ENCODE peak calls at places on chromosomes 2 and 18, in ten cellular contexts. R, L, N, K, M, J, A, U, Q and D are unnamed samples. For H3K4me1, the result is how much of the 10 kb centered on the place peaks cover.

GRCh38 chr2:226190479-226191252 is 609.0 kb downstream of the IRS1 start:
- DNase-seq in A (peak), Q (no peak), U (no peak), J (no peak), K (peak), M (no peak), N (no peak), R (peak), L (no peak), D (no peak)

GRCh38 chr18:47926101-47926850 is 4.2 kb downstream of the SMAD2 start:
- DNase-seq in M (no peak), N (no peak), Q (no peak), J (no peak), R (no peak), A (no peak), L (no peak), K (no peak), U (no peak), D (no peak)

GRCh38 chr2:146894514-146894913 is 950.3 kb upstream of the ACVR2A start:
- DNase-seq in K (no peak), U (no peak), N (no peak), L (no peak), A (no peak), M (no peak), Q (no peak), J (no peak), R (no peak), D (no peak)

GRCh38 chr2:214069254-214069653 is 341.6 kb upstream of the VWC2L start:
- DNase-seq in N (peak), Q (no peak), J (no peak), U (no peak), K (peak), A (peak), L (no peak), R (peak), M (no peak), D (no peak)

GRCh38 chr2:113720167-113720566 is 36.3 kb downstream of the SLC35F5 start:
- DNase-seq in M (no peak), R (peak), Q (no peak), K (peak), J (no peak), L (peak), N (no peak), A (peak), U (peak), D (no peak)

GRCh38 chr2:191441761-191442160 is 196.6 kb downstream of the MYO1B start:
- DNase-seq in R (no peak), A (no peak), K (peak), J (peak), M (no peak), L (no peak), N (no peak), Q (no peak), U (no peak), D (no peak)

GRCh38 chr2:167508709-167509108 is 620.4 kb downstream of the XIRP2 start:
- DNase-seq in A (no peak), U (no peak), Q (no peak), N (no peak), K (no peak), J (no peak), M (no peak), R (peak), L (no peak), D (no peak)

GRCh38 chr2:63899639-63900038 is 57.9 kb downstream of the UGP2 start:
- DNase-seq in J (no peak), U (no peak), L (no peak), Q (no peak), R (no peak), M (no peak), K (no peak), N (no peak), A (no peak), D (no peak)

GRCh38 chr18:75106746-75107145 is 102.2 kb downstream of the PTGR3 start:
- DNase-seq in N (no peak), A (no peak), U (no peak), Q (no peak), R (no peak), K (no peak), M (no peak), L (no peak), J (no peak), D (no peak)

GRCh38 chr2:70145851-70146739 is 44.7 kb downstream of the C2orf42 start:
- DNase-seq in M (no peak), R (no peak), N (peak), A (no peak), J (no peak), Q (no peak), L (no peak), U (no peak), K (no peak), D (no peak)

GRCh38 chr2:28643324-28643723 is 108.3 kb upstream of the PPP1CB start:
- DNase-seq in K (no peak), N (peak), R (peak), J (no peak), U (no peak), Q (no peak), A (no peak), M (no peak), L (no peak), D (no peak)

GRCh38 chr18:3448845-3449701 is 899 bp upstream of the TGIF1 start:
- DNase-seq in N (peak), K (peak), A (peak), L (peak), M (peak), Q (peak), U (peak), R (peak), J (peak), D (no peak)

GRCh38 chr18:55588001-55588875 is at the start of gene TCF4:
- DNase-seq in J (peak), K (peak), N (peak), A (peak), R (peak), U (peak), L (peak), M (no peak), Q (no peak), D (no peak)

GRCh38 chr2:88350641-88351601 is 101.6 kb downstream of the FOXI3 start:
- DNase-seq in U (peak), N (peak), J (peak), M (no peak), Q (no peak), L (peak), R (peak), K (peak), A (peak), D (peak)

GRCh38 chr18:2147424-2147823 is 423.9 kb downstream of the METTL4 start:
- DNase-seq in A (no peak), R (peak), L (no peak), N (no peak), Q (no peak), J (no peak), K (no peak), M (no peak), U (no peak), D (no peak)

GRCh38 chr2:100568989-100569388 is 6.2 kb downstream of the PDCL3 start:
- DNase-seq in N (no peak), M (no peak), U (no peak), L (no peak), A (no peak), K (no peak), R (no peak), Q (no peak), J (no peak), D (no peak)

GRCh38 chr2:188142636-188143035 is 149.0 kb upstream of the GULP1 start:
- DNase-seq in J (no peak), A (peak), N (peak), L (no peak), Q (no peak), R (peak), U (no peak), M (no peak), K (peak), D (no peak)

GRCh38 chr2:68828887-68829708 is 42.1 kb downstream of the BMP10 start:
- DNase-seq in L (peak), N (peak), U (peak), K (peak), A (peak), J (peak), M (no peak), Q (peak), R (peak), D (no peak)

GRCh38 chr2:196407675-196408265 is 231.7 kb upstream of the CCDC150 start:
- DNase-seq in M (no peak), A (no peak), L (no peak), R (no peak), U (no peak), J (no peak), Q (no peak), N (no peak), K (no peak), D (no peak)

GRCh38 chr18:49340446-49340845 is 120.0 kb downstream of the DYM start:
- DNase-seq in K (peak), M (no peak), R (peak), U (no peak), Q (no peak), J (no peak), N (peak), A (no peak), L (no peak), D (no peak)

GRCh38 chr18:22167471-22168151 is 1.8 kb upstream of the GATA6 start:
- DNase-seq in R (no peak), M (no peak), K (no peak), Q (no peak), L (no peak), J (peak), U (no peak), A (peak), N (no peak), D (no peak)

GRCh38 chr18:23259701-23260661 is 124.7 kb downstream of the CABLES1 start:
- DNase-seq in K (peak), N (peak), U (peak), A (no peak), Q (peak), L (no peak), J (peak), R (peak), M (no peak), D (no peak)

DNA sequence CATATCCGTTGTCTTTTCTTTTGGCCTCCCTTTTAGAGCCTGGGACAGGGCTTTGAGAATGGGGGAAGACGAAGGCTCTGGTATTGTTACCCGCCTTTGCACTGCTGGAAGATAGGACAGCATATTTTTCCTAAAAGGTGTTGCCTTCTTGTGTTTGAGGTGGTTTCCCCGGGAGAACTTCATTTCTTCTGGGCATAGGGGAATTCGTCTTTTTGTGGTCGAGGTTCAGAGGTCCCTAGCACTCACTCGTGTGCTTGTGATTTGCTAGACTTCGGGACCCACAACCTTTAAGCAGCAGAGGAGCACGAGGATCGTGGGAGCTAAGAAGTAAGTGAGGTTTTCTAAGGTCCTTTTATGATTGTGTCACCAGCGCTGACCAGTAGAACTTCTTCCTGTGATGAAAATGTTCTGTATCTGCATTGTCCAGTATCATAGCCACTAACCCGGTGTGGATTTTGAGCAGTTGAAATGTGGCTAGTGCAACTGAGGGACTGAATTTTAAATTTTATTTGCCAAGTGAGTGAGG is 611 bp downstream of the ZNF512 start:
- DNase-seq in R (no peak), Q (no peak), K (peak), U (peak), L (no peak), A (no peak), M (no peak), N (no peak), J (no peak), D (no peak)
- H3K4me1 ChIP-seq in R (under half), Q (under half), K (under half), U (under half), L (under half), A (under half), M (under half), N (under half), J (under half), D (under half)

GRCh38 chr2:10281891-10282290 is 20.8 kb upstream of the HPCAL1 start:
- DNase-seq in K (no peak), N (no peak), A (no peak), M (no peak), Q (no peak), R (no peak), L (no peak), U (no peak), J (no peak), D (no peak)
- H3K4me1 ChIP-seq in K (under half), N (half or more), A (half or more), M (under half), Q (under half), R (under half), L (under half), U (under half), J (under half), D (under half)

DNA sequence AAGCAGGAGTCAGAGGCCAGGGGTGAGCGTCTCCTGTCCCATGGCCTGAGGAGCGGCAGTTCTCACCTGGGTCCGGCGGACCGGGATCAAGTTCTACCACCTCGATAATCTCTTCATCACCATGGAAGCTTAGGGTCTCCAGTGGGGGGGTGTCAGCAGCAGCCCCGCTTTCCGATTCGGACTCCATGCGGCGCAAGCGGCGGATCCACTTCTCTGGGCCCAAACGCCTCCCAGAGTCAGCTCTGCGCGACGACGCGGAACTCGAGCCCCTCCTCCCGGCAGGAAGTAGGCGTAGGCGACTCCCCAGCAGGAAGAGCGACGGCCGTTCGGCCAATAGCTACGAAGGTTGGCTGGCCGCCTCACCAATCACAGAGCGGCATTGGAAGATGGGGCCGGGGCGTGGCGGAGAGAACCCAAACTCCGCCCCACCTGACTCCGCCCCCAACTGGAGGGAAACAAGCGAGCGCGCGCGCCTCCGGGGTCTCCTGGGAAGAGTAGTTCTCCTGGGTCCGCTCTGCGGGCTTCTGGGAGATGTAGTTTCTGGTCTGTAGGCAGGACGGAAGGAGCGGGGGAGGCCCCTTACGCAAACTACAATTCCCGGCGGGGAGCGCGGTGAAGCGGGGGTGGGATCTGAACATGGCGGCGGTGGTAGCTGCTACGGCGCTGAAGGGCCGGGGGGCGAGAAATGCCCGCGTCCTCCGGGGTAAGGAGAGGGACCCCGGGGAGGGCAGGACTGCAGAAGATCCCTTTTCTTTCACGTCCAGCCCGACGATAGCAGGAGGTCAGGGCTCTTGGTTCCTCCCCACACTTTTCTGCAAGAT is at the start of the genes AAMP and PNKD:
- DNase-seq in J (peak), Q (peak), L (peak), R (peak), N (peak), K (peak), M (peak), A (peak), U (peak), D (peak)
- H3K4me1 ChIP-seq in J (half or more), Q (under half), L (under half), R (under half), N (under half), K (under half), M (under half), A (under half), U (under half), D (under half)

GRCh38 chr2:48444404-48444803 is 85.5 kb upstream of the STON1 start:
- DNase-seq in K (no peak), L (peak), N (no peak), Q (no peak), R (no peak), M (no peak), J (no peak), A (no peak), U (no peak), D (no peak)
- H3K4me1 ChIP-seq in K (under half), L (under half), N (under half), Q (under half), R (under half), M (under half), J (under half), A (under half), U (under half), D (under half)

GRCh38 chr2:157182834-157183396 is 74.6 kb upstream of the GALNT5 start:
- DNase-seq in Q (no peak), U (no peak), R (peak), L (no peak), K (peak), J (no peak), M (no peak), N (peak), A (peak), D (no peak)

GRCh38 chr2:157181234-157181633 is 76.3 kb upstream of the GALNT5 start:
- DNase-seq in R (no peak), J (no peak), U (no peak), K (peak), L (no peak), A (no peak), M (no peak), Q (no peak), N (no peak), D (no peak)

GRCh38 chr2:157182204-157182709 is 75.2 kb upstream of the GALNT5 start:
- DNase-seq in U (no peak), J (no peak), K (peak), R (no peak), Q (no peak), N (no peak), L (no peak), M (no peak), A (no peak), D (no peak)

GRCh38 chr2:157185828-157186227 is 71.7 kb upstream of the GALNT5 start:
- DNase-seq in N (no peak), L (no peak), R (peak), K (peak), Q (no peak), J (no peak), U (no peak), A (no peak), M (no peak), D (no peak)

DNA sequence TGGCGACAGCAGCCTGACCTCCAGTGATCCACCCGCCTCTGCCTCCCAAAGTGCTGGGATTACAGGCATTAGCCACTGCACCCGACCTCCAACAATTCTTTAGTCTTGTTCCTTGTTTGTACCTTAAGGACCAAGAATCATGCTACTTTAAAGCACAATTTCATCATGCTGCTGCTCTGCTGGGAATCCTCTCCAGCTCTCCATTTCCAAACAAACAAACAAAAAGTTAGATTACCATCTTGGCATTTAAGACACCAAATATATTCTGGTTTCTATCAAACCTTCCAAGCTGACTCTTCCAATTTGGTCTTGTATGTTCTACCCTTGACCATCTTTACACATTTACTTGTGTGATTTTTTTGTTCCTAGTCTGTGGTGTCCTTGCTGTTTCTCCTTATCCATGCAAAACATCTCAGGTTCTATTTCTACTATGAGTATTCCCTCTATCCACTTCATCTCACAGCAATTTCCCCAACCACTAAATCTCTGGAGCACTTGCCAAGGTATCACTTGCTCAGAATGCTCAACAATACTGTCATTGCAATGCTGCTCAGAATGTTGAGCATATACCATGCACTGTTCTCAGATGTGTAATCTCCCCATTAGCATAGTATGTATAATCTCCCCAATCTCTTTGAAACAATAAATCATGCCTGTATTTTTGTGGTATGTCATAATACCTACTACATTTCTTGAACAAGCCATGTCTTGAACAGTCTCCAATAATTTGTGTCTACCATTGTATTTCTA is 73.2 kb upstream of the GALNT5 start:
- DNase-seq in M (no peak), R (no peak), U (no peak), K (peak), Q (no peak), A (no peak), J (no peak), L (no peak), N (peak), D (no peak)
- H3K4me1 ChIP-seq in M (under half), R (under half), U (under half), K (under half), Q (under half), A (under half), J (under half), L (under half), N (under half), D (under half)

GRCh38 chr2:118817469-118817868 is 30.0 kb downstream of the EN1 start:
- DNase-seq in M (no peak), J (no peak), A (no peak), N (no peak), K (no peak), R (no peak), L (no peak), U (no peak), Q (no peak), D (no peak)
- H3K4me1 ChIP-seq in M (under half), J (under half), A (under half), N (under half), K (under half), R (under half), L (under half), U (under half), Q (under half), D (under half)

GRCh38 chr2:97740590-97741182 is 27.3 kb downstream of the ZAP70 start:
- DNase-seq in Q (no peak), A (peak), L (peak), N (no peak), J (peak), R (peak), M (no peak), K (peak), U (peak), D (peak)
- H3K4me1 ChIP-seq in Q (under half), A (under half), L (under half), N (under half), J (under half), R (under half), M (under half), K (under half), U (under half), D (under half)